ENCODE peak calls at places on chromosomes 12 and 14, in five cellular contexts. L is tibial nerve, O is testis, S is small intestine, C is coronary artery. K is an unnamed sample.

GRCh38 chr12:57475271-57476161 is 4.2 kb downstream of the ARHGAP9 start:
- DNase-seq in S (no peak), O (peak; percentile 66), C (no peak), L (no peak), K (no peak)

GRCh38 chr14:87960013-87960787 is 32.8 kb downstream of the GALC start:
- DNase-seq in O (no peak), S (peak; percentile 45), L (no peak), C (no peak), K (no peak)

GRCh38 chr14:57848353-57848752 is 17.5 kb downstream of the SLC35F4 start:
- DNase-seq in S (no peak), C (no peak), O (no peak), L (no peak), K (no peak)

GRCh38 chr14:76352639-76353281 is 23.2 kb upstream of the ESRRB start:
- DNase-seq in L (peak; percentile 42), C (no peak), S (peak; percentile 22), O (peak; percentile 77), K (no peak)

GRCh38 chr14:77039285-77040058 is 11.0 kb upstream of the IRF2BPL start:
- DNase-seq in S (no peak), C (no peak), L (peak; percentile 38), O (no peak), K (no peak)

GRCh38 chr12:102876883-102877282 is 40.2 kb downstream of the PAH start:
- DNase-seq in S (no peak), O (no peak), L (no peak), C (no peak), K (no peak)

GRCh38 chr14:80522936-80523335 is 311.6 kb upstream of the DIO2 start:
- DNase-seq in S (no peak), O (no peak), C (no peak), L (no peak), K (no peak)

GRCh38 chr12:93979189-93979588 is 169.2 kb upstream of the PLXNC1 start:
- DNase-seq in L (no peak), S (peak; percentile 72), C (no peak), O (peak; percentile 31), K (no peak)

GRCh38 chr12:91871751-91872150 is 273.9 kb downstream of the BTG1 start:
- DNase-seq in O (no peak), C (no peak), L (no peak), S (peak; percentile 27), K (no peak)

GRCh38 chr12:53180931-53181645 is 363 bp upstream of the CSAD start:
- DNase-seq in S (peak; percentile 61), L (peak; percentile 41), O (peak; percentile 84), C (peak; percentile 80), K (no peak)

GRCh38 chr14:93834739-93835383 is 46.6 kb upstream of the PRIMA1 start:
- DNase-seq in L (no peak), O (no peak), S (no peak), C (no peak), K (peak; percentile 18)

GRCh38 chr14:78327426-78328210 is 157.4 kb downstream of the NRXN3 start:
- DNase-seq in S (no peak), C (no peak), O (no peak), L (no peak), K (no peak)

GRCh38 chr14:68217891-68218290 is 398.3 kb downstream of the RAD51B start:
- DNase-seq in S (no peak), L (no peak), O (no peak), C (no peak), K (no peak)

GRCh38 chr14:59274991-59275391 is 86.5 kb downstream of the DAAM1 start:
- DNase-seq in L (no peak), S (no peak), O (no peak), C (no peak), K (no peak)

GRCh38 chr12:112350593-112351592 is 31.3 kb downstream of the HECTD4 start:
- DNase-seq in C (no peak), S (no peak), L (no peak), O (no peak), K (no peak)

GRCh38 chr14:41506552-41506951 is 100.1 kb upstream of the LRFN5 start:
- DNase-seq in O (no peak), C (no peak), S (no peak), L (no peak), K (no peak)

GRCh38 chr12:125981610-125982253 is 916.5 kb downstream of the AACS start:
- DNase-seq in O (no peak), S (no peak), L (no peak), C (no peak), K (no peak)

GRCh38 chr12:66144796-66145754 is 14.5 kb upstream of the LLPH start:
- DNase-seq in O (peak; percentile 29), L (peak; percentile 79), S (peak; percentile 41), C (no peak), K (no peak)

GRCh38 chr14:105021656-105022275 is 883 bp upstream of the CDCA4 start:
- DNase-seq in S (peak; percentile 56), L (no peak), O (peak; percentile 65), C (no peak), K (no peak)

GRCh38 chr12:16573652-16574077 is 32.3 kb downstream of the LMO3 start:
- DNase-seq in L (peak; percentile 70), O (no peak), C (no peak), S (no peak), K (no peak)

GRCh38 chr14:92323031-92323915 is at the start of gene SLC24A4:
- DNase-seq in L (no peak), C (no peak), S (no peak), O (peak; percentile 67), K (no peak)

GRCh38 chr14:91679273-91679672 is 52.6 kb downstream of the CATSPERB start:
- DNase-seq in S (no peak), L (no peak), O (no peak), C (no peak), K (no peak)

GRCh38 chr12:26628234-26628633 is 204.8 kb downstream of the ITPR2 start:
- DNase-seq in L (no peak), S (no peak), O (no peak), C (no peak), K (no peak)

GRCh38 chr14:30648471-30648870 is 26.4 kb downstream of the SCFD1 start:
- DNase-seq in O (no peak), C (no peak), S (no peak), L (no peak), K (no peak)

GRCh38 chr12:75103822-75104221 is 105.8 kb downstream of the KCNC2 start:
- DNase-seq in L (no peak), O (no peak), C (no peak), S (no peak), K (no peak)

GRCh38 chr12:56114084-56114483 is 2.3 kb upstream of the RPL41 start:
- DNase-seq in S (no peak), C (no peak), L (no peak), O (no peak), K (no peak)

DNA sequence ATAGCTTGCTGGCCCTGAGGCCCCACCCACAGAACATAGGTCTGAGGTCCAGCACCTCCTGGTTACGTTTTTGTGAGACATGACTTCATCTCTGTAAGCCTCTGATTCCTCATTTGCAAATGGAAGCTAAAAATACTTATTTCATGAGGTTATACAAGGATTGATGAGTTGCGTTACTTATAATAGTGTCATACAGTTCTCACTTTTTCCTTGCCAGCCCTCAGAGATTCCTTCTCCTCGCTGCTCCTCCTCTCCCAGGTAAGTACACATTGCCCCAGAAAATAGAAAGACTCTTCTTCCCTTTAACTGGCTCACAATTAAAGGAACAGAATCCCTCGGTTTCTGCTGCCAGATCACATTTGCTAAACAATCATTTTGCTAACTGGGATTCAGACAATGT is 739.2 kb downstream of the VRK1 start:
- DNase-seq in L (no peak), C (peak; percentile 29), O (no peak), S (no peak), K (no peak)
- H3K4me3 ChIP-seq in L (no peak overlapping the region), C (no peak overlapping the region), O (no peak overlapping the region), S (no peak overlapping the region), K (no peak overlapping the region)

GRCh38 chr12:51985136-51985835 is 21.5 kb upstream of the TAMALIN start:
- DNase-seq in L (no peak), O (no peak), S (no peak), C (no peak), K (no peak)

GRCh38 chr12:51980051-51980808 is 26.5 kb upstream of the TAMALIN start:
- DNase-seq in C (no peak), O (peak; percentile 73), S (peak; percentile 82), L (peak; percentile 55), K (peak; percentile 94)

GRCh38 chr12:51980809-51981127 is 26.0 kb upstream of the TAMALIN start:
- DNase-seq in C (no peak), L (no peak), S (no peak), O (no peak), K (no peak)

GRCh38 chr12:51986834-51987233 is 19.9 kb upstream of the TAMALIN start:
- DNase-seq in S (no peak), L (no peak), O (no peak), C (no peak), K (no peak)

DNA sequence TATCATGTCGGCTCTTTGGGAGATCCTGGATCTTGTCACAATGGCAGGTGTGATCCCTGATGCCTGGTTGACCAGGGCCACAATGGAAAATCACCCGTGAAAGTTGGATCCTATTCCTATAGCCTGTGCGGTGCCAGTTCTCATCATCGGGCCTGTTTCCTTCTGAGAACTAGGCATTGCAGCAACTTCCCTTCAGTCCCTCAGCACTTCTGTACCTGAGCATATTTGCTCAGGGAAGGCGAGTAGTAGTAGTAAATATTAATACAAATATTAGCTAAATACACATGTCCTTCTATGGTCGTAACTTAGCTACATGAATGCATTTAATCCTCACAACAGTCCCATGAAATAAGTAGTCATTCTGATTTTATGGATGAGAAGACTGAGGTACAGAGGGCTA is 22.1 kb upstream of the TAMALIN start:
- DNase-seq in L (no peak), S (no peak), C (no peak), O (no peak), K (no peak)
- H3K4me3 ChIP-seq in L (no peak overlapping the region), S (no peak overlapping the region), C (no peak overlapping the region), O (no peak overlapping the region), K (no peak overlapping the region)

GRCh38 chr12:120978296-120979219 is at the start of gene HNF1A:
- DNase-seq in L (no peak), C (no peak), O (peak; percentile 22), S (peak; percentile 96), K (no peak)
- H3K4me3 ChIP-seq in L (no peak within 1 kb of the TSS), C (no peak within 1 kb of the TSS), O (no peak within 1 kb of the TSS), S (peak within 1 kb of the TSS; percentile 63), K (no peak within 1 kb of the TSS)

DNA sequence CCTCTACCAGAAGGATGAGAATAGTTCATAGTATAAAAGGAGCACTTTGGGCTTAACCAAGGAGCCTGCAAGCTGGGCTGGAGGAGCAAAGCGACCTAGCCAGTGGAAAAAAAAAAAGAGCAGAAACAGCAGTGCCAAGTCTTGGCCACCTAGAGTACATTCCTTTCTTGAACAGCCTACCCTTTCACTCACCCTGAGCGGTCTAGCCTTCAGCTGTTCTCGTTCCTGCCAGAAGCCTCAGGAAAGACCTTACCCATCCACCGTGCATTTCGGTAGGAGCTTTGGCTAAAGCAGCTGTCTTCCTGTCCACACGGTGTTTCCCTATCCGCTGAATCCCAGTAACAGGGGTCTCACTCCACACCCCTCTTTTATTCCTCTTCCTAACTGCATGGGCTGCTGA is 88.7 kb upstream of the METAP2 start:
- DNase-seq in O (peak; percentile 26), S (no peak), L (peak; percentile 15), C (no peak), K (no peak)
- H3K4me3 ChIP-seq in O (no peak overlapping the region), S (no peak overlapping the region), L (peak overlapping the region; percentile 10), C (peak overlapping the region; percentile 67), K (no peak overlapping the region)

K was measured in lower leg skin.